ENCODE peak calls at places on chromosome 3, in five cellular contexts. W is PC-3, X is neural progenitor cell, I is uterus, Q is colonic mucosa. V is an unnamed sample.
A peak's percentile ranks its signal among the peaks of the same experiment; 100 is the strongest.

GRCh38 chr3:149536429-149536828 is 61.9 kb downstream of the TM4SF4 start:
- DNase-seq in I (peak; percentile 48), Q (peak; percentile 24), X (peak; percentile 81), W (no peak), V (peak; percentile 39)

GRCh38 chr3:196813903-196814302 is 53.8 kb upstream of the SENP5 start:
- DNase-seq in I (no peak), W (peak; percentile 44), Q (no peak), X (no peak), V (no peak)

GRCh38 chr3:136979684-136980083 is 21.9 kb downstream of the IL20RB start:
- DNase-seq in I (no peak), W (no peak), X (no peak), Q (no peak), V (no peak)

GRCh38 chr3:106302451-106303221 is 433.8 kb upstream of the CBLB start:
- DNase-seq in X (no peak), I (no peak), Q (no peak), W (no peak), V (peak; percentile 8)

GRCh38 chr3:124963755-124964154 is 29.2 kb upstream of the MUC13 start:
- DNase-seq in I (no peak), W (no peak), Q (peak; percentile 39), X (no peak), V (no peak)

GRCh38 chr3:25854635-25855034 is 64.7 kb downstream of the OXSM start:
- DNase-seq in I (no peak), X (no peak), W (peak; percentile 88), Q (no peak), V (peak; percentile 23)

GRCh38 chr3:165254812-165255211 is 58.6 kb upstream of the SLITRK3 start:
- DNase-seq in Q (no peak), X (peak; percentile 50), W (peak; percentile 69), I (peak; percentile 13), V (peak; percentile 51)

GRCh38 chr3:192367616-192368015 is 359.7 kb downstream of the FGF12 start:
- DNase-seq in I (no peak), W (no peak), Q (no peak), X (no peak), V (no peak)

GRCh38 chr3:51388286-51389029 is 2.6 kb upstream of the RBM15B start:
- DNase-seq in W (peak; percentile 91), X (no peak), Q (peak; percentile 84), I (no peak), V (peak; percentile 78)

GRCh38 chr3:136624894-136625815 is 127.0 kb downstream of the STAG1 start:
- DNase-seq in X (no peak), W (peak; percentile 84), Q (peak; percentile 61), I (no peak), V (peak; percentile 72)

GRCh38 chr3:197423376-197423775 is 125.0 kb upstream of the DLG1 start:
- DNase-seq in W (no peak), I (no peak), X (no peak), Q (no peak), V (no peak)

GRCh38 chr3:128307029-128307633 is 153.8 kb downstream of the EEFSEC start:
- DNase-seq in Q (peak; percentile 17), X (peak; percentile 61), W (peak; percentile 7), I (no peak), V (peak; percentile 41)

GRCh38 chr3:169861871-169862270 is 7.9 kb downstream of the LRRC31 start:
- DNase-seq in W (no peak), Q (no peak), I (no peak), X (peak; percentile 37), V (no peak)

GRCh38 chr3:143973352-143974021 is 1.9 kb downstream of the DIPK2A start:
- DNase-seq in X (peak; percentile 20), Q (peak; percentile 39), I (no peak), W (peak; percentile 24), V (peak; percentile 19)

GRCh38 chr3:104564045-104564643 is 802.6 kb upstream of the ALCAM start:
- DNase-seq in I (peak; percentile 21), Q (peak; percentile 65), X (peak; percentile 41), W (peak; percentile 92), V (peak; percentile 37)

GRCh38 chr3:35648347-35648746 is 9.0 kb downstream of the ARPP21 start:
- DNase-seq in Q (no peak), X (no peak), I (no peak), W (no peak), V (no peak)

GRCh38 chr3:138395865-138396751 is 38.3 kb upstream of the ESYT3 start:
- DNase-seq in X (no peak), W (no peak), I (no peak), Q (no peak), V (no peak)

GRCh38 chr3:157754415-157754814 is 251.2 kb upstream of the VEPH1 start:
- DNase-seq in X (peak; percentile 50), W (no peak), I (no peak), Q (no peak), V (no peak)

GRCh38 chr3:193078996-193079731 is 161.5 kb upstream of the MB21D2 start:
- DNase-seq in Q (no peak), I (no peak), W (no peak), X (peak; percentile 33), V (no peak)

GRCh38 chr3:139533781-139534443 is 5.6 kb downstream of the RBP1 start:
- DNase-seq in I (peak; percentile 42), Q (no peak), X (no peak), W (peak; percentile 74), V (peak; percentile 30)

GRCh38 chr3:131883086-131883485 is 151.7 kb downstream of the CPNE4 start:
- DNase-seq in X (no peak), Q (no peak), I (no peak), W (peak; percentile 44), V (no peak)

GRCh38 chr3:195517030-195517429 is 26.1 kb downstream of the PPP1R2 start:
- DNase-seq in W (no peak), X (no peak), I (no peak), Q (no peak), V (no peak)

GRCh38 chr3:177286034-177286433 is 88.8 kb upstream of the TBL1XR1 start:
- DNase-seq in Q (no peak), X (no peak), I (no peak), W (peak; percentile 93), V (peak; percentile 60)

GRCh38 chr3:67509471-67510075 is 144.8 kb downstream of the SUCLG2 start:
- DNase-seq in X (no peak), Q (no peak), W (no peak), I (no peak), V (no peak)

GRCh38 chr3:149369991-149370866 is 7.2 kb downstream of the TM4SF1 start:
- DNase-seq in Q (no peak), I (no peak), X (peak; percentile 63), W (peak; percentile 48), V (no peak)

GRCh38 chr3:113753376-113753985 is 6.6 kb downstream of the ATP6V1A start:
- DNase-seq in W (no peak), X (peak; percentile 57), Q (no peak), I (no peak), V (no peak)

GRCh38 chr3:63872135-63872924 is 8.7 kb downstream of the ATXN7 start:
- DNase-seq in X (no peak), I (no peak), W (peak; percentile 74), Q (no peak), V (no peak)

GRCh38 chr3:169179193-169180122 is 484.1 kb downstream of the MECOM start:
- DNase-seq in X (peak; percentile 9), W (peak; percentile 42), Q (peak; percentile 32), I (no peak), V (peak; percentile 39)

GRCh38 chr3:178948546-178948945 is 123.1 kb downstream of the ZMAT3 start:
- DNase-seq in X (no peak), W (peak; percentile 28), Q (no peak), I (no peak), V (no peak)

GRCh38 chr3:82055792-82056191 is 294.3 kb upstream of the GBE1 start:
- DNase-seq in I (no peak), Q (no peak), W (peak; percentile 84), X (no peak), V (no peak)

GRCh38 chr3:123289336-123290106 is 87.8 kb downstream of the SEC22A start:
- DNase-seq in I (no peak), Q (no peak), W (no peak), X (no peak), V (no peak)

GRCh38 chr3:30516238-30516637 is 90.2 kb upstream of the TGFBR2 start:
- DNase-seq in Q (no peak), I (no peak), X (no peak), W (peak; percentile 52), V (no peak)

GRCh38 chr3:153096611-153097200 is 65.3 kb upstream of the RAP2B start:
- DNase-seq in W (peak; percentile 74), Q (peak; percentile 76), I (no peak), X (no peak), V (no peak)

GRCh38 chr3:52232279-52233107 is 6.5 kb downstream of the TWF2 start:
- DNase-seq in X (peak; percentile 38), I (no peak), W (no peak), Q (no peak), V (no peak)

GRCh38 chr3:1442271-1442670 is 349.4 kb downstream of the CNTN6 start:
- DNase-seq in I (no peak), X (no peak), Q (no peak), W (no peak), V (no peak)

GRCh38 chr3:30776186-30776815 is 118.2 kb downstream of the GADL1 start:
- DNase-seq in X (no peak), Q (no peak), W (peak; percentile 33), I (no peak), V (no peak)

GRCh38 chr3:191070201-191070600 is 128.8 kb upstream of the OSTN start:
- DNase-seq in I (no peak), Q (no peak), W (peak; percentile 94), X (no peak), V (no peak)

DNA sequence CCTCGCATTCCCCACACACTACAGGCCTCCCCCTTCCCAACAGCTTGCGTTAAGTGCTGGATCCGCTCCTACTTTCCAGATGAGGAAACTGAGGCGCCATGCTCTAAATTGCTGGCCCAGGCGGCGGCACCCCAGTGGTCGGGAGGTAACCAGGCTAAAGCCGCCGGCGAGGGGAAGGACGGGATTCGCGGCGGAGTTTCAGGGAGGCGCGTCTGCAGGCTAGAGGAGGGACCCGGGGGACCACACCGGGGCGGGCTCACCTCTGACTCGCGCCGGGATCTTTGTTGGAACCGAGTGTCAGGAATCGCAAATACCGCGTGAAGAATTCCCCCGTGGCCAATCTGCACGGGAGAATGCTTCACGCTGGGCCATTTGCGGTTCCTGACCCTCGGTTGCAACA is 24.6 kb upstream of the PTPN23 start:
- DNase-seq in X (no peak), I (no peak), Q (no peak), W (no peak), V (no peak)
- H3K9me3 ChIP-seq in X (no peaks in the 10 kb centered on the region), I (no peaks in the 10 kb centered on the region), Q (peaks cover 4% of the 10 kb centered on the region), W (peaks cover 22% of the 10 kb centered on the region), V (no peaks in the 10 kb centered on the region)

GRCh38 chr3:8992199-8992598 is 28.9 kb upstream of the RAD18 start:
- DNase-seq in I (no peak), W (no peak), Q (no peak), X (no peak), V (no peak)
- H3K9me3 ChIP-seq in I (no peaks in the 10 kb centered on the region), W (no peaks in the 10 kb centered on the region), Q (no peaks in the 10 kb centered on the region), X (no peaks in the 10 kb centered on the region), V (no peaks in the 10 kb centered on the region)

GRCh38 chr3:294096-294495 is 97.5 kb downstream of the CHL1 start:
- DNase-seq in I (no peak), X (no peak), Q (no peak), W (peak; percentile 67), V (no peak)
- H3K9me3 ChIP-seq in I (no peaks in the 10 kb centered on the region), X (no peaks in the 10 kb centered on the region), Q (no peaks in the 10 kb centered on the region), W (peaks cover 8% of the 10 kb centered on the region), V (no peaks in the 10 kb centered on the region)

GRCh38 chr3:159082514-159082913 is 280.7 kb downstream of the MFSD1 start:
- DNase-seq in Q (no peak), W (peak; percentile 86), X (no peak), I (no peak), V (no peak)
- H3K9me3 ChIP-seq in Q (no peaks in the 10 kb centered on the region), W (no peaks in the 10 kb centered on the region), X (no peaks in the 10 kb centered on the region), I (no peaks in the 10 kb centered on the region), V (no peaks in the 10 kb centered on the region)

V was measured in hepatocyte.